ENCODE peak calls at places on chromosomes 13 and 19, in six cellular contexts. I, T, W, S, K and E are unnamed samples.

GRCh38 chr19:51114087-51114714 is 6.0 kb upstream of the CTU1 start:
- ATAC-seq in I (no peak), T (no peak), W (peak), S (no peak), K (no peak), E (no peak)

GRCh38 chr13:24159921-24160324 is 597 bp upstream of the SPATA13 start:
- ATAC-seq in I (no peak), T (no peak), W (no peak), S (no peak), K (peak), E (no peak)

GRCh38 chr13:22837980-22838615 is 342.7 kb upstream of the SGCG start:
- ATAC-seq in I (peak), T (no peak), W (no peak), S (peak), K (no peak), E (no peak)

GRCh38 chr19:39637891-39638290 is 17.8 kb upstream of the LGALS16 start:
- ATAC-seq in I (no peak), T (no peak), W (peak), S (no peak), K (no peak), E (no peak)

GRCh38 chr13:41919741-41920487 is 41.0 kb downstream of the VWA8 start:
- ATAC-seq in I (no peak), T (peak), W (no peak), S (peak), K (no peak), E (peak)

GRCh38 chr13:113176292-113176691 is 17.8 kb downstream of the PROZ start:
- ATAC-seq in I (peak), T (no peak), W (no peak), S (peak), K (no peak), E (peak)

GRCh38 chr19:45130236-45130635 is 30.5 kb downstream of the NKPD1 start:
- ATAC-seq in I (no peak), T (no peak), W (no peak), S (no peak), K (no peak), E (no peak)

GRCh38 chr19:53538378-53539109 is 599 bp downstream of the ZNF331 start:
- ATAC-seq in I (no peak), T (peak), W (no peak), S (peak), K (no peak), E (peak)

GRCh38 chr19:40771101-40771539 is 4.2 kb upstream of the MIA start:
- ATAC-seq in I (no peak), T (no peak), W (peak), S (no peak), K (peak), E (no peak)

GRCh38 chr19:17125052-17125727 is 49.6 kb downstream of the MYO9B start:
- ATAC-seq in I (peak), T (no peak), W (peak), S (no peak), K (no peak), E (peak)

GRCh38 chr19:47509973-47510372 is 4.9 kb downstream of the NAPA start:
- ATAC-seq in I (no peak), T (no peak), W (no peak), S (peak), K (no peak), E (peak)

GRCh38 chr19:8511573-8512101 is 2.3 kb downstream of the ZNF414 start:
- ATAC-seq in I (no peak), T (no peak), W (no peak), S (no peak), K (peak), E (peak)

GRCh38 chr13:21663197-21663596 is 7.7 kb upstream of the FGF9 start:
- ATAC-seq in I (no peak), T (no peak), W (no peak), S (no peak), K (peak), E (peak)

GRCh38 chr13:75480691-75481175 is 1.2 kb downstream of the TBC1D4 start:
- ATAC-seq in I (peak), T (peak), W (peak), S (peak), K (peak), E (peak)

GRCh38 chr13:38848360-38848759 is 142.3 kb downstream of the STOML3 start:
- ATAC-seq in I (no peak), T (no peak), W (no peak), S (no peak), K (no peak), E (no peak)

GRCh38 chr19:50238043-50238442 is 34.6 kb downstream of the MYH14 start:
- ATAC-seq in I (no peak), T (no peak), W (no peak), S (peak), K (no peak), E (no peak)

GRCh38 chr13:23447927-23448326 is 14.4 kb upstream of the SACS start:
- ATAC-seq in I (peak), T (no peak), W (no peak), S (peak), K (no peak), E (no peak)

GRCh38 chr19:32459199-32459865 is 53.8 kb downstream of the DPY19L3 start:
- ATAC-seq in I (no peak), T (no peak), W (no peak), S (no peak), K (no peak), E (no peak)